ENCODE peak calls at places on chromosomes 13 and 19, in four cellular contexts. X, Q, R and P are unnamed samples.

GRCh38 chr19:21202865-21203494 is 61.1 kb downstream of the ZNF431 start:
- DNase-seq in R (no peak), Q (peak; percentile 14), X (no peak), P (no peak)

GRCh38 chr19:46903458-46903857 is 42.7 kb downstream of the ARHGAP35 start:
- DNase-seq in Q (no peak), R (no peak), X (no peak), P (no peak)

GRCh38 chr13:99484405-99484981 is 16.8 kb upstream of the TM9SF2 start:
- DNase-seq in X (no peak), Q (peak; percentile 77), R (no peak), P (no peak)

GRCh38 chr19:16604615-16605014 is 23.4 kb downstream of the MED26 start:
- DNase-seq in R (no peak), Q (no peak), X (no peak), P (no peak)

GRCh38 chr19:6253886-6254285 is 25.9 kb downstream of the MLLT1 start:
- DNase-seq in R (no peak), Q (no peak), X (no peak), P (no peak)

GRCh38 chr19:54095136-54095858 is 5.3 kb downstream of the OSCAR start:
- DNase-seq in X (no peak), Q (no peak), R (no peak), P (no peak)

GRCh38 chr13:112442483-112443090 is 66.4 kb downstream of the SPACA7 start:
- DNase-seq in R (no peak), X (no peak), Q (peak; percentile 5), P (no peak)

GRCh38 chr19:3932931-3933810 is at the start of gene NMRK2:
- DNase-seq in R (no peak), X (peak; percentile 69), Q (no peak), P (no peak)

GRCh38 chr13:51244637-51245405 is 22.6 kb downstream of the FAM124A start:
- DNase-seq in X (no peak), R (no peak), Q (no peak), P (no peak)

GRCh38 chr13:110462091-110462490 is 99.4 kb downstream of the RAB20 start:
- DNase-seq in Q (no peak), X (no peak), R (no peak), P (no peak)

GRCh38 chr19:38733493-38734175 is 10.6 kb downstream of the CAPN12 start:
- DNase-seq in X (peak; percentile 15), Q (no peak), R (peak; percentile 17), P (no peak)
- H3K4me3 ChIP-seq in X (no peak overlapping the region), Q (no peak overlapping the region), R (no peak overlapping the region), P (no peak overlapping the region)

DNA sequence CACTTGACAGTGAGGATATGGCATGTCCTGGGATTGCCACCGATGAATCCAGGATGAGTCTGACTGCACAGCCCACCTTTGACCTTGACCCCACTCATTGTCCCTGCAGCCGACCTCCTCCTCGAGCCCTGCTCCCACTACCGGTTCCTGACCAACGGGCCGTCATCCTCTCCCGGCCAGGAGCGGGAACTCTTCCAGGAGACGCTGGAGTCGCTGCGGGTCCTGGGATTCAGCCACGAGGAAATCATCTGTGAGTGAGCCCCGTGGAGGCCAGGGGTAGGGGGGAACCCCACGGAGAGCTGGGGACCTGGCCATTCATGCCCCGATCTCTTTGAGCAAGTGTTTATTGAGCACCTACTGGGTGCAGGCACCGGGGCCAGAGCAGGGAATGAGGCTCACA is 28.4 kb downstream of the MYH14 start:
- DNase-seq in Q (no peak), X (no peak), R (no peak), P (no peak)
- H3K4me3 ChIP-seq in Q (no peak overlapping the region), X (no peak overlapping the region), R (no peak overlapping the region), P (no peak overlapping the region)

DNA sequence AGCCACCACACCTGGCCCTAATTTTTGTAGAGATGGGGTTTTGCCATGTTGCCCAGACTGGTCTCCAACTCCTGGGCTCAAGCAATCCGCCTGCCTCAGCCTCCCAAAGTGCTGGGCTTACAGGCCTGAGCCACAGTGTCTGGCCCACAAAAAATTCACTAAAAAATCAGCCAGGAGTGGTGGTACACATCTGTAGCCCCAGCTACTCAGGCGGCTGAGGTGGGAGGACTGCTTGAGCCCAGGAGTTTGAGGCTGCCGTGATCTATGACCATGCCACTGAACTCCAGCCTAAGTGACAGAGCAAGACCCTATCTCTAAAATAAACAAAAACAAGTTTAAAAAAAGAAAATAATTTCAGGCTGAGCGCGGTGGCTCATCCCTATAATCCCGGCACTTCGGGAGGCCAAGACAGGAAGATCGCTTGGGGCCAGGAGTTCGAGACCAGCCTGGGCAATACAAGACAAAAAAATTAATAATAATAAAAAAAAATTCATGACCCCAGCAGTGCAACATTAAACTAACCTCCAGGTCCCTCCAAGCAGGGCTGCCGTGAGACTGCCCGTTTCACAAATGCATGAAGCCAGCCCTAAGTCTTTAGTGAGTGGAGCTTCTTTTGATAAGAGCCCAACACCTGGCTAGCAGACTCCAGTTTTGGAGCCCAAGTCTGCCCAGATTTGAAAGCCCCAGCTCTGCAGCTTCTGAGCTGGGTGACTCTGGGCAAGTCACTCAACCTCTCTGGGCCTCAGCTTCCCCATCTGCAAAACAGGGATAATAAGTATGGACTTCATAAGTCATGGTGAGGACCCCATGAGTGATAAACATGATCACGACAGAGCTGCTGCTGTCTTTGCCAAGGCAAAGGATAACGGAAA is 38.6 kb upstream of the NANOS3 start:
- DNase-seq in R (no peak), Q (no peak), X (no peak), P (no peak)
- H3K4me3 ChIP-seq in R (no peak overlapping the region), Q (peak overlapping the region; percentile 95), X (peak overlapping the region; percentile 93), P (peak overlapping the region; percentile 80)

DNA sequence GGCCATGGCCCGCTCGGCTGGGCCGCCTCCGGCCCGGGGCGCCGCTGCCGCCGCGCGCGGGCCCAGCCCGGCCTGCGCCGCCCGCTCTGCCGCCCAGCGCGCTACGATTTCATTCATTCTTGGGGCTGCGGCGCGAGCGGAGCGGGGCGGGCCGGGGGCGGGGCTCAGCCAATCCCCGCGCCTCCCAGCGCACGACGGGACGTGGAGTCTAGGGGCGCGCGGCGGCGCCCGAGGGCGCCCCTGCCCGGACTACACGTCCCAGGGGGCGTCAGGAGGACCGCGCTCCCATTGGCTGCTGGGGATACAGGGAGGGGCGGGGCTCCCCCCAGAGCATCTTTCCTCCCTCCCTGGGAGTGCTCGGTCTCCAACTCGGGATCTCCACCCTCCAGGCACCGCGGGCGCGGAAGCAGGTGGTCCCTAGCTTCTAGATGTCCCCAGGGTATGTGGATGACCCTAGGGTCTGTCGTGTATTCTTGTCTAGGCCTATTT is 5.6 kb upstream of the DPF1 start:
- DNase-seq in X (peak; percentile 66), Q (peak; percentile 91), R (no peak), P (peak; percentile 70)
- H3K4me3 ChIP-seq in X (peak overlapping the region; percentile 25), Q (no peak overlapping the region), R (no peak overlapping the region), P (peak overlapping the region; percentile 60)

DNA sequence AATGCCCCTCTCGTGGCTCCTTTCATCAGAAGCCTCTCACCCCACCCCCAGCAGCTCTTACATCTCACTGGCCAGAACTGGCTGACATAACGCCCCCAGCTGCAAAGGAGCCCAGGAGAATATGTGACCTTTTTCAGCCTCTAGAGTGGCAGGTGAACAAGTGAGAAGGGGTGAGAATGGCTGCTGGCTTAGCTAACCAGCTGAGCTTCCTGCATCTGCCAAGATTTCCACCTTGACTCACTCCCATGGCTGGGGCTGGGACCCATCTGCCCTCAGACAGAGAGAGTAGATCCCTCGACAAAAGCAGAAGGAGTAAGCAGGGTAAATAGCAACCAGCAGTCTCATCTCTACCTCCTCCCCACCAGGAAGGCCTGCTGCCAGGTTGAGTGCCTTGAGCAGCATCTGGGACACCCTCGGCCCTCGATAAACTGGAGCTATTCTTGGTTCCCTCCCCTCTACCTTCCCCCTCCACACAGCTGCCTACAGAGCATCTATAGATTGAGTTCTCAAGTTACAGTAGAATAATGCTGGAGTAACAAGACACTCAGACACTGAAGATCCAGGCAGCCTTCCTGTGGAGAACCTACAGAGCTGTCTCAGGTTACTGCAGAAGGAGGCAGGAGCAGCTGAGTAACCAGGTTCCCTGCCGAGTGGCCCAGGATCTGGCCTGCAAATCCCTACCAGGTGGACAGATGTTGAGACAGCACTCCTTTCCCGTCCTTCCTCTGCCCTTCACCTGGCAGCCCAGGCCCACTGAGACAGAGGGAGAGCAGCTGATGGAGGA is 15.5 kb downstream of the KASH5 start:
- DNase-seq in Q (peak; percentile 33), R (no peak), X (no peak), P (peak; percentile 23)
- H3K4me3 ChIP-seq in Q (no peak overlapping the region), R (no peak overlapping the region), X (no peak overlapping the region), P (no peak overlapping the region)

GRCh38 chr19:50418186-50419021 is at the start of gene SPIB:
- DNase-seq in Q (no peak), R (no peak), X (no peak), P (no peak)

GRCh38 chr19:50420127-50420526 is 1.4 kb downstream of the SPIB start:
- DNase-seq in Q (no peak), R (no peak), X (no peak), P (no peak)

GRCh38 chr19:50417850-50418185 is 920 bp upstream of the SPIB start:
- DNase-seq in Q (no peak), R (no peak), X (no peak), P (no peak)

GRCh38 chr19:50419580-50420035 is 870 bp downstream of the SPIB start:
- DNase-seq in X (no peak), R (no peak), Q (no peak), P (no peak)

DNA sequence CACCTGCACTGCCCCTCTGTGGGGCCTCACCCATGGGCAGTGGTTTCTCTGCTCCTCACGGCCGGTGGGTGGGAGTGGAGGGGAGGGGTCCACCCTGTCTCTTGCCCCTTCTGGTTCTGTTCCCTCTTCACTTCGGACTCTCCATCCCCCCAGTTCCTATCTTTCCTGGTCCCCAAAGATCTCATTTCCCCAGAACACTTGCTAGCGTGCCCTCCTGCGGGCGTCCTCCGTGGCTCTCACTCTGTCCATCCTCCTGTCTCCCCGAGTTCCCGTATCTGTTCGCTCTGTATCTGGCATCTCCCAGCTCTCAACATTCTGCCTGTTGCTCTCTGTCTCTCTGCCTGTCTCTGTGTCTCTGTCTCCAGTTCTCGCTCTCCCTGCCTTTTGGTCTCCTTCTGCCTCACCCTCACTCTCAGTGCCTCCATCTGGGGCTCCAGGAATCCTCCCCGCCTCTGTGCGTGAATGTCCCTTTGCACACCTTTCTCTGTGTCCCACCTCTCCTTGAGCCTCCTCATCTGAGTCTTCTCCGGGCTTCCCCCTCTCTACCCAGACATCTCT is 363 bp downstream of the SPIB start:
- DNase-seq in R (no peak), X (no peak), Q (no peak), P (no peak)
- H3K4me3 ChIP-seq in R (no peak overlapping the region), X (no peak overlapping the region), Q (no peak overlapping the region), P (no peak overlapping the region)

DNA sequence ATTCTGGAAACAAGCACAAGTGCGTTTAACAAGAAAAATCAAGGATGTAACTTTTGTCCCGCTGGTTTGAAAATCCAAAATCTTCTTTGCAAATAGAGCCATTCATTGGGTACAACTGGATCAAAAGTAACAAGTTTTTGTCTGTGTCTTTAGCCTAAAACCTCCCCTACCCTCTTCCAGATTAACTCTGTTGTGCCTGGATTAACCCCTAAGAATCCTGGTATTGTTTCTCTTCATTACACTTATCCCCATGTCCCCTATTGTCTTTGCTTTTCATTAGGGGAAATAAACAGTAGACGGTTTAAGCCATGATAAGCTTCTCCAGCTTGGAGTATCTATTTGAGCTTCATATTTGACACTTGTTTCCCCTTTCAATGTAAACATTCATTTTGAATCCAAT is 242.1 kb upstream of the ARGLU1 start:
- DNase-seq in X (no peak), Q (no peak), R (no peak), P (no peak)
- H3K4me3 ChIP-seq in X (no peak overlapping the region), Q (no peak overlapping the region), R (no peak overlapping the region), P (no peak overlapping the region)